ENCODE peak calls at places on chromosome 6, in eight cellular contexts. Z, L, E, B, A, G, K and W are unnamed samples.

GRCh38 chr6:111243095-111243494 is 155.8 kb downstream of the SLC16A10 start:
- DNase-seq in Z (no peak), L (no peak), E (no peak), B (no peak), A (no peak), G (no peak), K (no peak), W (no peak)

GRCh38 chr6:20118877-20119276 is 93.4 kb downstream of the MBOAT1 start:
- DNase-seq in Z (no peak), L (no peak), E (no peak), B (peak; percentile 5), A (no peak), G (no peak), K (no peak), W (no peak)

GRCh38 chr6:30483677-30484279 is 5.5 kb upstream of the HLA-E start:
- DNase-seq in Z (no peak), L (no peak), E (peak; percentile 84), B (peak; percentile 71), A (no peak), G (no peak), K (no peak), W (no peak)

GRCh38 chr6:115573866-115574265 is 486.8 kb downstream of the FRK start:
- DNase-seq in Z (no peak), L (no peak), E (no peak), B (no peak), A (no peak), G (no peak), K (no peak), W (no peak)

GRCh38 chr6:11810039-11810541 is 31.5 kb upstream of the ADTRP start:
- DNase-seq in Z (no peak), L (peak; percentile 84), E (peak; percentile 20), B (no peak), A (peak; percentile 60), G (peak; percentile 92), K (peak; percentile 81), W (no peak)

GRCh38 chr6:81787313-81788068 is 35.0 kb upstream of the TENT5A start:
- DNase-seq in Z (no peak), L (no peak), E (peak; percentile 56), B (no peak), A (no peak), G (no peak), K (no peak), W (no peak)

GRCh38 chr6:113894712-113895674 is 37.8 kb downstream of the MARCKS start:
- DNase-seq in Z (no peak), L (no peak), E (no peak), B (no peak), A (no peak), G (no peak), K (no peak), W (no peak)

GRCh38 chr6:40810176-40810575 is 223.0 kb upstream of the LRFN2 start:
- DNase-seq in Z (no peak), L (no peak), E (peak; percentile 16), B (no peak), A (no peak), G (no peak), K (no peak), W (no peak)

GRCh38 chr6:168130683-168131371 is 51.8 kb upstream of the FRMD1 start:
- DNase-seq in Z (no peak), L (peak; percentile 46), E (no peak), B (no peak), A (no peak), G (no peak), K (no peak), W (no peak)

GRCh38 chr6:63509652-63510352 is 62.5 kb upstream of the LOC128125822 start:
- DNase-seq in Z (no peak), L (no peak), E (no peak), B (no peak), A (no peak), G (peak; percentile 83), K (peak; percentile 82), W (no peak)

GRCh38 chr6:41536884-41537347 is 9.3 kb upstream of the FOXP4 start:
- DNase-seq in Z (no peak), L (peak; percentile 91), E (peak; percentile 77), B (no peak), A (no peak), G (no peak), K (peak; percentile 88), W (no peak)

GRCh38 chr6:6411115-6411514 is 90.7 kb upstream of the F13A1 start:
- DNase-seq in Z (no peak), L (no peak), E (no peak), B (no peak), A (no peak), G (no peak), K (no peak), W (no peak)

GRCh38 chr6:89140347-89141159 is 5.3 kb upstream of the PM20D2 start:
- DNase-seq in Z (no peak), L (no peak), E (peak; percentile 6), B (no peak), A (no peak), G (no peak), K (no peak), W (no peak)

GRCh38 chr6:54681987-54682386 is 164.6 kb upstream of the FAM83B start:
- DNase-seq in Z (peak; percentile 15), L (no peak), E (peak; percentile 76), B (no peak), A (no peak), G (peak; percentile 32), K (no peak), W (no peak)

GRCh38 chr6:42963855-42964605 is 3.5 kb downstream of the GNMT start:
- DNase-seq in Z (no peak), L (peak; percentile 31), E (peak; percentile 50), B (peak; percentile 84), A (no peak), G (no peak), K (no peak), W (no peak)

DNA sequence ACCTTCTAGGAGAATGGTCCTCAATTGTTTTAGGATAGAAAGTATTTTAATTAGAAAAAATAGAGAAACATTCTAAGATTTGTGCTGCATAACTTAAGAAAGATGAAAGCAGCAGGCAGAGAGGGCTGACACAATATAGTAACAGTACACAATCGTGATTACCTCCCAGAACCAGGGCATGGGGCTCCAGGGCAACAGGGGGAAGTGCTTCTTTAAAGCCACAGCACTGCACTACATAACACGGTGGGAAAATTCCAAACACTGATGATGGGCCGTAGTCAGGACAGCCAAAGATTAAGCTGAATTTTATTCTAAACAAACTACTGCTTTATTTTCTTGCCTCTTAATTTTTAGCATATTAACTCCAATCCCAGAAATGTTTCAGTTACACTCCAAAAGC is 14.4 kb downstream of the EXOC2 start:
- DNase-seq in Z (no peak), L (no peak), E (no peak), B (no peak), A (no peak), G (no peak), K (no peak), W (no peak)
- H3K4me1 ChIP-seq in Z (peaks cover 24% of the 10 kb centered on the region), L (no peaks in the 10 kb centered on the region), E (peaks cover 15% of the 10 kb centered on the region), B (peaks cover 42% of the 10 kb centered on the region), A (no peaks in the 10 kb centered on the region), G (peaks cover 27% of the 10 kb centered on the region), K (no peaks in the 10 kb centered on the region), W (peaks cover 5% of the 10 kb centered on the region)

GRCh38 chr6:144283781-144284473 is 1.2 kb upstream of the UTRN start:
- DNase-seq in Z (no peak), L (no peak), E (peak; percentile 52), B (no peak), A (no peak), G (no peak), K (no peak), W (no peak)
- H3K4me3 ChIP-seq in Z (peak overlapping the region; percentile 94), L (peak overlapping the region; percentile 73), E (peak overlapping the region; percentile 92), B (peak overlapping the region; percentile 92), A (peak overlapping the region; percentile 83), G (peak overlapping the region; percentile 95), K (peak overlapping the region; percentile 87), W (peak overlapping the region; percentile 77)

GRCh38 chr6:83985715-83986114 is 47.9 kb upstream of the MRAP2 start:
- DNase-seq in Z (no peak), L (no peak), E (no peak), B (no peak), A (no peak), G (no peak), K (no peak), W (no peak)
- TF ChIP-seq CTCF in Z (no peak), L (no peak), E (no peak), B (no peak), A (no peak), G (no peak), K (no peak), W (no peak)

GRCh38 chr6:156395276-156395675 is 381.9 kb upstream of the ARID1B start:
- DNase-seq in Z (no peak), L (no peak), E (peak; percentile 44), B (no peak), A (no peak), G (no peak), K (no peak), W (no peak)
- H3K4me1 ChIP-seq in Z (peaks cover 2% of the 10 kb centered on the region), L (no peaks in the 10 kb centered on the region), E (peaks cover 9% of the 10 kb centered on the region), B (peaks cover 18% of the 10 kb centered on the region), A (no peaks in the 10 kb centered on the region), G (no peaks in the 10 kb centered on the region), K (no peaks in the 10 kb centered on the region), W (peaks cover 40% of the 10 kb centered on the region)

GRCh38 chr6:154164397-154164796 is 125.4 kb downstream of the OPRM1 start:
- DNase-seq in Z (no peak), L (no peak), E (no peak), B (no peak), A (no peak), G (peak; percentile 49), K (no peak), W (no peak)
- H3K4me3 ChIP-seq in Z (no peak overlapping the region), L (no peak overlapping the region), E (no peak overlapping the region), B (no peak overlapping the region), A (peak overlapping the region; percentile 52), G (no peak overlapping the region), K (no peak overlapping the region), W (no peak overlapping the region)

GRCh38 chr6:75344021-75344420 is 59.4 kb upstream of the TMEM30A start:
- DNase-seq in Z (no peak), L (no peak), E (no peak), B (no peak), A (no peak), G (no peak), K (no peak), W (no peak)
- TF ChIP-seq CTCF in Z (no peak), L (no peak), E (no peak), B (no peak), A (no peak), G (no peak), K (no peak), W (no peak)

DNA sequence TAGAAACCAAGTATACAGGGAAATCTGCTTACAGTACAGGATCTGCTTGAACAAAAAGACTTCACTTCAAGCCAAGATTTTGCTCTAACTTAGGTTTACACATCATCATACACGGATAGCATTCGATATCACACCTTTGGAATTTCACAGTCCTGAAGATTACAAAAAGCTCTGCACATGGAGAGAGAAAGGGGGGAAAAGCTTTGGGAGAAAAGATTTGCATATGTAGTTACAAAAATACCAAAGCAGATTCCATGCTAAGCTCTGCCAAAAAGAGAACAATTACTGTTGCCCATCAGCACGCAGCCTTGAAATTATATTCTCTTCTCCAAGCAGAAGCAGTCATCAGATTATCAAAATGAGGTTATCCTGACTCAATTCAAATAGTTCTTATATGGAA is 62.0 kb downstream of the HIVEP2 start:
- DNase-seq in Z (no peak), L (no peak), E (no peak), B (no peak), A (no peak), G (no peak), K (no peak), W (no peak)
- H3K4me1 ChIP-seq in Z (peaks cover 22% of the 10 kb centered on the region), L (peaks cover 5% of the 10 kb centered on the region), E (peaks cover 36% of the 10 kb centered on the region), B (peaks cover 12% of the 10 kb centered on the region), A (peaks cover 56% of the 10 kb centered on the region), G (peaks cover 38% of the 10 kb centered on the region), K (peaks cover 20% of the 10 kb centered on the region), W (peaks cover 29% of the 10 kb centered on the region)